ENCODE peak calls at places on chromosomes 1 and 21, in eight cellular contexts. J, V, W, X, O, T, R and S are unnamed samples.

GRCh38 chr21:22892041-22892440 is 1893.8 kb downstream of the NCAM2 start:
- DNase-seq in X (no peak), R (no peak), T (peak; percentile 15), W (no peak), V (no peak), O (no peak), J (no peak), S (no peak)

GRCh38 chr1:61887076-61887867 is 145.0 kb downstream of the PATJ start:
- DNase-seq in V (no peak), T (no peak), R (no peak), O (no peak), W (no peak), J (no peak), X (no peak), S (no peak)

GRCh38 chr1:155171836-155172731 is 1.0 kb downstream of the KRTCAP2 start:
- DNase-seq in R (no peak), W (no peak), O (no peak), V (no peak), T (no peak), J (peak; percentile 13), X (no peak), S (no peak)

GRCh38 chr1:247506831-247507230 is 29.4 kb downstream of the OR2C3 start:
- DNase-seq in J (no peak), O (no peak), R (no peak), X (no peak), V (no peak), T (no peak), W (no peak), S (no peak)

GRCh38 chr1:59502009-59502691 is 205.3 kb downstream of the FGGY start:
- DNase-seq in T (no peak), V (no peak), J (peak; percentile 69), X (peak; percentile 37), O (no peak), W (no peak), R (no peak), S (no peak)

GRCh38 chr1:219149185-219149584 is 24.5 kb upstream of the LYPLAL1 start:
- DNase-seq in V (no peak), W (no peak), R (no peak), O (no peak), T (no peak), X (no peak), J (no peak), S (no peak)

GRCh38 chr1:41609166-41609883 is 124.8 kb upstream of the EDN2 start:
- DNase-seq in W (no peak), J (no peak), R (no peak), X (no peak), V (no peak), O (no peak), T (no peak), S (no peak)

GRCh38 chr1:185835191-185835590 is 101.0 kb downstream of the HMCN1 start:
- DNase-seq in R (no peak), J (no peak), O (no peak), V (no peak), T (no peak), W (no peak), X (no peak), S (no peak)

GRCh38 chr1:61183471-61184034 is 101.2 kb downstream of the NFIA start:
- DNase-seq in V (no peak), J (peak; percentile 34), X (no peak), W (no peak), O (peak; percentile 49), T (no peak), R (no peak), S (no peak)

GRCh38 chr1:32869844-32870614 is 683 bp downstream of the FNDC5 start:
- DNase-seq in O (no peak), W (no peak), V (no peak), X (no peak), R (no peak), J (no peak), T (no peak), S (no peak)

GRCh38 chr1:55070291-55070690 is 30.9 kb downstream of the PCSK9 start:
- DNase-seq in T (no peak), X (no peak), J (no peak), R (no peak), O (no peak), W (no peak), V (no peak), S (no peak)

GRCh38 chr1:29317916-29318530 is 81.7 kb downstream of the PTPRU start:
- DNase-seq in V (no peak), O (no peak), X (no peak), T (no peak), W (no peak), R (no peak), J (no peak), S (no peak)

GRCh38 chr1:29320541-29320940 is 84.2 kb downstream of the PTPRU start:
- DNase-seq in X (no peak), T (no peak), J (no peak), W (no peak), O (no peak), V (no peak), R (peak; percentile 78), S (no peak)

GRCh38 chr1:29317063-29317915 is 81.0 kb downstream of the PTPRU start:
- DNase-seq in R (no peak), J (no peak), T (no peak), V (no peak), O (no peak), W (no peak), X (no peak), S (no peak)

GRCh38 chr1:29319300-29320110 is 83.2 kb downstream of the PTPRU start:
- DNase-seq in T (no peak), J (no peak), O (no peak), X (no peak), V (no peak), R (no peak), W (no peak), S (no peak)

DNA sequence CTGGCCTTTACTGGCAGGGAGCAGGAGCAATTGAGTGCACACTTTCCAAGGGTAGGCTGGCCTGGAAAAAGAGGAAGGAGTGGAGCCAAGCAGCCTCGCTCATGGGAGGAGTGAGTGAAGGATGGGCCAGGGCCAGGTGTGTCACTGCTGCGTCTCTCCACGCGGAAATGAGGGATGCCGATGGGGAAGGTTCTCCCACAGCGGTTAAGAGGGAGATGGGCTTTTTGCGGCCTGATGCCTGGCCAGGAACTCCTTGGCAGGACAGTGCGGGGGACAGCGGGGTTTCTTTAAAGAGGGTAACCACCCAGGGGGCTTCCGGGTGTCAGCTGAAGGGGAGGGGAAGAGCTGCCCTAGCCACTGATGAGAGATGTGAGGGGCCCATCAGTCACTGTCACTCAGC is 82.4 kb downstream of the PTPRU start:
- DNase-seq in W (no peak), J (no peak), T (no peak), X (no peak), V (no peak), R (no peak), O (no peak), S (no peak)
- H3K9me2 ChIP-seq in W (no peaks in the 10 kb centered on the region), J (no peaks in the 10 kb centered on the region), T (no peaks in the 10 kb centered on the region), X (no peaks in the 10 kb centered on the region), V (no peaks in the 10 kb centered on the region), R (no peaks in the 10 kb centered on the region), O (no peaks in the 10 kb centered on the region), S (no peaks in the 10 kb centered on the region)

DNA sequence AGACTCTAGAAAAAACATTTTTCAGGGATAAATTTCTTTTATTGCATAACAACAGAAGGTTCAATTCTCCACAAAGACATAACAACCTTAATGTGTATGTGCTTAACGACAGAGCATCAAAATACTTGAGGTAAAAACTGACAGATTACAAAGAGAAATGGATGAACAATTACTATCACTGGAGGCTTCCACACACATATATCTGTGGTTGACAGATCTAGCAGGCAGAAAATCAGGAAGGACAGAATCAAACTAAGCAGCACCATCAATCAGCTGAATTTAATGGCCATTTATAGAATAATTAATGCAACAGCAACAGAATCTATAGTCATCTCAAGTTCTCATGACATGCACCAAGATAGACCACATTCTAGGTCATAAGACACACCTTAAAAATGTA is 306.0 kb upstream of the GREM2 start:
- DNase-seq in X (no peak), W (no peak), T (no peak), J (no peak), V (no peak), R (no peak), O (no peak), S (no peak)
- H3K9me2 ChIP-seq in X (no peaks in the 10 kb centered on the region), W (no peaks in the 10 kb centered on the region), T (no peaks in the 10 kb centered on the region), J (no peaks in the 10 kb centered on the region), V (no peaks in the 10 kb centered on the region), R (no peaks in the 10 kb centered on the region), O (no peaks in the 10 kb centered on the region), S (no peaks in the 10 kb centered on the region)

GRCh38 chr1:244163131-244163530 is 112.0 kb downstream of the ZBTB18 start:
- DNase-seq in J (peak; percentile 55), V (no peak), O (no peak), X (no peak), R (no peak), T (peak; percentile 55), W (no peak), S (no peak)

GRCh38 chr1:244158039-244158438 is 107.0 kb downstream of the ZBTB18 start:
- DNase-seq in J (no peak), O (no peak), V (no peak), X (no peak), R (no peak), W (no peak), T (no peak), S (no peak)

GRCh38 chr1:244159646-244160045 is 108.6 kb downstream of the ZBTB18 start:
- DNase-seq in X (no peak), J (no peak), T (no peak), V (no peak), O (no peak), R (peak; percentile 78), W (no peak), S (no peak)

GRCh38 chr1:244161111-244161510 is 110.0 kb downstream of the ZBTB18 start:
- DNase-seq in W (no peak), T (no peak), J (no peak), V (no peak), R (no peak), O (no peak), X (no peak), S (no peak)

DNA sequence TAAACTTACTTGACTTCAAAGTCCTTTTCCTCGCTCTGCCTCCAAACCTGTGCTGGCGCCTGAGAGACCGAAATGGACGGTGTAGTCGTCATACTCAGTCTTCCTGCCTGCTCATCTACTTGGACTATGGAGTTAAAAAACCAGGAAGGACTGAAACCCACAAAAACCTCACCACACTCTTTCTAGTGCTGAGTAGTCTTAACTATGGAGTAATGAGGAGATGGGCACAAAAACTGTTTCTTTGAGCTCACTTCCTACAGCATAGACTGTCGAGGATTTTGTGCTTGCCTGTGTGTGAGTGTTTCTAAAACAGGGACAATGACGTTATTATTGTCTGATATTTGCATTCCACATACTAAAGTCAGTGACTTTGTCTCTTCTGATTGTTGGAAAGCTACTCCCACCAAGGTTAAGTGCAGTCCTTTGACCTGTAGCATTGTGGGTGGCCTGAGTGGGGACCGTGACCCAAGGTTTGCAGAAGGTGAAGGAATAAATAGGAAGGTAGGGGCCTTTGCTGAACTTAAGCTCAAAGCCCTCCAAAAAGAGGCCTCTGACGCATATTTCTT is 109.5 kb downstream of the ZBTB18 start:
- DNase-seq in O (no peak), T (no peak), W (no peak), V (no peak), J (no peak), R (no peak), X (no peak), S (no peak)
- H3K9me2 ChIP-seq in O (no peaks in the 10 kb centered on the region), T (no peaks in the 10 kb centered on the region), W (no peaks in the 10 kb centered on the region), V (no peaks in the 10 kb centered on the region), J (no peaks in the 10 kb centered on the region), R (no peaks in the 10 kb centered on the region), X (no peaks in the 10 kb centered on the region), S (peaks cover 15% of the 10 kb centered on the region)

DNA sequence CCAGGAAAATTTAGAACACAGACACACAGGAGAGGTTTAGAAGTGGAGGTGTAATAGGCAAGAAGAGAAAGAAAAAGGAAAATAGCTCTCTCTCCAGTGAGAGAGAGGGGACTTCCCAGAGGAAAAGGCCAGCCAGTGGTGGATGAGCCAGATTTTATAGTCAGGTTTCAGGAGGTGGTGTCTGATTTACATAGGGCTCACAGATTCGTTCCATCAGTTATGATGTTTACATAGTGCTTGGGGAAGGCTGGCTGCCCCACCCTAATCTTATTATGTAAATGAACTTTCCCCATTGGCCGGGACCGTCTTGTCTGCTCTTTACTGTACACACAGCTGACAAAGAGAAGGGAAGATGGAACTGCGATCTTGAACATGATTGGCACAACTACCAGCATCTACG is 797.3 kb downstream of the PLA2G4A start:
- DNase-seq in V (no peak), R (no peak), J (no peak), X (no peak), O (peak; percentile 18), W (no peak), T (no peak), S (no peak)
- H3K9me2 ChIP-seq in V (no peaks in the 10 kb centered on the region), R (no peaks in the 10 kb centered on the region), J (no peaks in the 10 kb centered on the region), X (no peaks in the 10 kb centered on the region), O (peaks cover 4% of the 10 kb centered on the region), W (no peaks in the 10 kb centered on the region), T (no peaks in the 10 kb centered on the region), S (no peaks in the 10 kb centered on the region)